ENCODE peak calls at places on chromosomes 7 and 10, in five cellular contexts. C, W, E, J and M are unnamed samples.
A peak's percentile ranks its signal among the peaks of the same experiment; 100 is the strongest.

GRCh38 chr10:3192856-3193635 is 20.5 kb upstream of the PITRM1 start:
- DNase-seq in C (no peak), W (no peak), E (peak; percentile 33), J (peak; percentile 96), M (peak; percentile 66)

GRCh38 chr10:99966306-99966705 is 43.4 kb downstream of the DNMBP start:
- DNase-seq in C (no peak), W (no peak), E (peak; percentile 95), J (peak; percentile 91), M (no peak)

GRCh38 chr7:12796397-12797136 is 109.1 kb downstream of the ARL4A start:
- DNase-seq in C (no peak), W (no peak), E (no peak), J (no peak), M (no peak)

GRCh38 chr7:42932861-42933591 is 850 bp downstream of the MRPL32 start:
- DNase-seq in C (no peak), W (no peak), E (no peak), J (no peak), M (no peak)

GRCh38 chr10:23439452-23439919 is 611 bp downstream of the OTUD1 start:
- DNase-seq in C (peak; percentile 74), W (no peak), E (no peak), J (peak; percentile 90), M (no peak)

GRCh38 chr7:45401851-45402250 is 172.3 kb upstream of the ADCY1 start:
- DNase-seq in C (no peak), W (no peak), E (no peak), J (no peak), M (no peak)

GRCh38 chr7:41425926-41426325 is 277.0 kb downstream of the INHBA start:
- DNase-seq in C (no peak), W (no peak), E (peak; percentile 84), J (peak; percentile 81), M (no peak)

GRCh38 chr7:111763221-111763791 is 201.0 kb upstream of the IMMP2L start:
- DNase-seq in C (no peak), W (no peak), E (peak; percentile 29), J (peak; percentile 50), M (no peak)

GRCh38 chr10:5574642-5575131 is 49.9 kb downstream of the CALML3 start:
- DNase-seq in C (peak; percentile 86), W (peak; percentile 60), E (no peak), J (no peak), M (no peak)

GRCh38 chr7:43463401-43463980 is 119.4 kb upstream of the STK17A start:
- DNase-seq in C (no peak), W (no peak), E (peak; percentile 66), J (no peak), M (no peak)

GRCh38 chr7:36045275-36045674 is 107.8 kb upstream of the EEPD1 start:
- DNase-seq in C (no peak), W (no peak), E (no peak), J (no peak), M (no peak)

GRCh38 chr10:63206997-63207952 is 74.1 kb downstream of the NRBF2 start:
- DNase-seq in C (no peak), W (no peak), E (peak; percentile 62), J (no peak), M (no peak)

GRCh38 chr7:126529833-126530232 is 722.9 kb downstream of the GRM8 start:
- DNase-seq in C (no peak), W (no peak), E (peak; percentile 29), J (no peak), M (no peak)

GRCh38 chr7:131745645-131746248 is 189.3 kb upstream of the PODXL start:
- DNase-seq in C (no peak), W (no peak), E (peak; percentile 39), J (no peak), M (no peak)

GRCh38 chr7:17305387-17306171 is 7.1 kb downstream of the AHR start:
- DNase-seq in C (no peak), W (no peak), E (no peak), J (no peak), M (no peak)

GRCh38 chr7:69837387-69838068 is 239.3 kb downstream of the AUTS2 start:
- DNase-seq in C (no peak), W (no peak), E (no peak), J (no peak), M (no peak)

GRCh38 chr10:60967854-60968484 is 24.0 kb upstream of the RHOBTB1 start:
- DNase-seq in C (no peak), W (no peak), E (no peak), J (no peak), M (no peak)

DNA sequence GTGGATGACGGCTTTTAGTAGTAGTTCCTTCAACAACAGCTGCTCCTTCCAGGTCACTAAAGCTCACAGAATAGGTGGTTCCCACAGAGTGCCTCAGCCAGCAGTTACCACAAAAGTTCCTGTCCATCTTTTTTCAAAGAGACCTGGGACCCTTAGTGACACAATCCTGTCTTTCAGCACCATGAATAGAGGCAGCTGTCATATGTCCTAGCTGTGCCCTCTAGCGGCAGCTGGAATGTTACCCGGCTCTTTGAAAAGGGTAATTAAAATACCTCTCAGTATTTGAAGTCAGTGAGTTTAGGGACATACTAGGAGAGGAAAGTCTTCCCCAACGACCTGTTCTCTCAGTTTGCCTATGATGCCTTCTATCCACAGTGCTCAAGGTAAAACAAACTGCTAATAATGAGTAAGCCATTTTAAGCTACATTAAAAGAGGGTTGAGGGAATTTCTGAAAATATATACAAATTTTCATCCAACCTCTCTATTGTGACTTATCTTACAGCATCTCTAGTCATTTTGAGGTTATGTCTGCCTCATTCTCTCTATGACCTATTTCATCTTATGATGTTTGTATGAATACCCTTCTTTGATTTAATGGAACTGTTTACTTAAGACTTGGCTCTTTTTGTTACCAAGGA is 290.8 kb downstream of the NXPH1 start:
- DNase-seq in C (no peak), W (no peak), E (peak; percentile 1), J (no peak), M (no peak)
- TF ChIP-seq CTCF in C (peak; percentile 40), W (no peak), E (peak; percentile 57), J (peak; percentile 5), M (peak; percentile 50)

GRCh38 chr7:93092757-93093370 is 24.9 kb downstream of the SAMD9 start:
- DNase-seq in C (no peak), W (no peak), E (peak; percentile 38), J (no peak), M (no peak)
- TF ChIP-seq CTCF in C (peak; percentile 48), W (no peak), E (peak; percentile 69), J (peak; percentile 61), M (peak; percentile 57)

DNA sequence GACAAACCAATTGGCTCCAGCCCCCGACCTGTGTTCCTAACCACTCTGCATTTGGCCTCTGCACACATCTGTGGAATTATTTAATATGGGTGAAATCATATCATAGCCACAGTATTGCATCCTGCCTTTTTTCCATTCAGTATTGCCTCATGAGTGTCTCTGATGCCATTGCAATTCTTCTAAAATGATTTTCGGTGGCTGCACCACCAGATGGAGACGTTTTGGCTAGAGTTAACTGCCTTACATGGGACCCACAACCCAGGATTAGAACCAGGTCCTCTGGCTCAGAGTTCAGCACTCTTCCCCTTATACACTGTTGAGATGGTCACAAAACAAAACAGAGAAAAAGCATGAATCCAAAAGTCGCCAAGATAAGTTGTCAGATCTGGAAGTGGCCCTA is 180.8 kb downstream of the EMX2 start:
- DNase-seq in C (no peak), W (no peak), E (no peak), J (no peak), M (peak; percentile 11)
- TF ChIP-seq CTCF in C (no peak), W (no peak), E (no peak), J (no peak), M (no peak)

GRCh38 chr7:97025983-97026704 is 1.5 kb upstream of the DLX5 start:
- DNase-seq in C (no peak), W (peak; percentile 71), E (no peak), J (no peak), M (no peak)

GRCh38 chr7:97022451-97023306 is 2.0 kb downstream of the DLX5 start:
- DNase-seq in C (no peak), W (no peak), E (no peak), J (peak; percentile 93), M (no peak)

GRCh38 chr7:97026705-97027426 is 2.2 kb upstream of the DLX5 start:
- DNase-seq in C (no peak), W (no peak), E (no peak), J (no peak), M (no peak)

GRCh38 chr7:97025130-97025499 is 484 bp upstream of the DLX5 start:
- DNase-seq in C (no peak), W (no peak), E (no peak), J (no peak), M (no peak)

GRCh38 chr7:97024209-97025129 is at the start of gene DLX5:
- DNase-seq in C (no peak), W (no peak), E (peak; percentile 66), J (peak; percentile 97), M (no peak)
- TF ChIP-seq CTCF in C (no peak), W (no peak), E (no peak), J (peak; percentile 8), M (no peak)

GRCh38 chr10:70404036-70404905 is at the start of gene EIF4EBP2:
- DNase-seq in C (peak; percentile 100), W (peak; percentile 100), E (peak; percentile 96), J (peak; percentile 97), M (peak; percentile 100)
- TF ChIP-seq CTCF in C (no peak), W (no peak), E (no peak), J (no peak), M (no peak)

GRCh38 chr7:114334992-114335391 is 79.6 kb upstream of the FOXP2 start:
- DNase-seq in C (no peak), W (no peak), E (no peak), J (no peak), M (no peak)
- TF ChIP-seq CTCF in C (no peak), W (no peak), E (no peak), J (no peak), M (peak; percentile 19)

GRCh38 chr7:2921748-2922147 is 77.6 kb upstream of the GNA12 start:
- DNase-seq in C (no peak), W (no peak), E (no peak), J (peak; percentile 64), M (no peak)
- TF ChIP-seq CTCF in C (no peak), W (no peak), E (peak; percentile 33), J (peak; percentile 26), M (peak; percentile 28)